ENCODE peak calls at places on chromosomes 4 and X, in ten cellular contexts. A is neural progenitor cell, U is adrenal gland, M is brain microvascular endothelial cell, E is upper lobe of left lung, P is AG10803, F is astrocyte of the spinal cord, G is H1, X is left lung, I is PC-9. Y is an unnamed sample.

GRCh38 chr4:54741161-54741560 is 83.4 kb downstream of the KIT start:
- DNase-seq in A (peak), F (no peak), I (no peak), G (no peak), P (no peak), X (no peak), M (no peak), U (no peak), E (no peak), Y (no peak)

GRCh38 chr4:124321370-124321769 is 391.2 kb downstream of the ANKRD50 start:
- DNase-seq in A (peak), G (no peak), F (peak), M (no peak), P (no peak), X (no peak), U (no peak), E (no peak), I (no peak), Y (no peak)

GRCh38 chr4:1863297-1864033 is 7.5 kb upstream of the LETM1 start:
- DNase-seq in X (no peak), U (no peak), I (no peak), F (no peak), E (no peak), P (no peak), A (no peak), M (no peak), G (no peak), Y (no peak)

GRCh38 chr4:150990993-150991392 is 24.1 kb downstream of the LRBA start:
- DNase-seq in A (no peak), F (no peak), P (no peak), M (no peak), I (no peak), X (no peak), E (no peak), G (no peak), U (no peak), Y (no peak)

GRCh38 chrX:28205905-28206304 is 224.7 kb upstream of the DCAF8L1 start:
- DNase-seq in F (no peak), I (peak), E (no peak), A (no peak), M (no peak), G (no peak), P (no peak), X (no peak), U (no peak), Y (no peak)

GRCh38 chr4:169270156-169270809 is 473 bp downstream of the SH3RF1 start:
- DNase-seq in M (no peak), E (peak), F (peak), A (peak), P (peak), G (no peak), U (peak), I (peak), X (peak), Y (peak)

GRCh38 chr4:1487106-1487505 is 80.9 kb upstream of the NKX1-1 start:
- DNase-seq in I (no peak), M (no peak), G (no peak), P (no peak), U (no peak), F (no peak), X (no peak), A (no peak), E (no peak), Y (no peak)

GRCh38 chr4:106315476-106315967 is 487 bp downstream of the TBCK start:
- DNase-seq in M (peak), E (no peak), U (no peak), F (peak), P (peak), A (peak), X (no peak), G (no peak), I (no peak), Y (no peak)

GRCh38 chrX:105552395-105552794 is 269.9 kb upstream of the NRK start:
- DNase-seq in P (no peak), F (peak), M (no peak), U (no peak), I (peak), X (no peak), E (no peak), G (no peak), A (no peak), Y (no peak)

GRCh38 chrX:78111140-78111931 is 7.3 kb downstream of the PGK1 start:
- DNase-seq in I (no peak), P (no peak), G (no peak), M (no peak), F (no peak), E (no peak), U (peak), X (no peak), A (no peak), Y (no peak)

GRCh38 chrX:153725039-153725831 is 579 bp downstream of the ABCD1 start:
- DNase-seq in G (no peak), U (no peak), X (no peak), E (peak), M (no peak), F (no peak), A (peak), P (no peak), I (peak), Y (no peak)

GRCh38 chr4:37689353-37689752 is 3.2 kb upstream of the RELL1 start:
- DNase-seq in M (no peak), A (no peak), F (no peak), X (no peak), U (no peak), E (no peak), I (no peak), P (peak), G (no peak), Y (no peak)

GRCh38 chr4:183905593-183906485 is 732 bp downstream of the STOX2 start:
- DNase-seq in I (peak), M (peak), E (peak), P (peak), X (peak), U (peak), A (peak), G (peak), F (peak), Y (peak)

GRCh38 chr4:73303711-73304110 is 45.1 kb upstream of the ANKRD17 start:
- DNase-seq in G (no peak), F (no peak), P (no peak), U (no peak), X (no peak), A (no peak), I (no peak), E (no peak), M (no peak), Y (no peak)

GRCh38 chr4:151484396-151485102 is 75.6 kb downstream of the FHIP1A start:
- DNase-seq in G (peak), P (peak), A (peak), X (no peak), F (peak), M (peak), I (peak), U (no peak), E (no peak), Y (no peak)

GRCh38 chrX:84469226-84469625 is 33.0 kb downstream of the HDX start:
- DNase-seq in E (no peak), G (no peak), M (peak), I (no peak), U (no peak), A (no peak), P (no peak), X (no peak), F (peak), Y (no peak)
- TF ChIP-seq CTCF in E (no peak), G (no peak), M (no peak), I (no peak), U (no peak), A (no peak), P (no peak), X (no peak), F (no peak), Y (no peak)

DNA sequence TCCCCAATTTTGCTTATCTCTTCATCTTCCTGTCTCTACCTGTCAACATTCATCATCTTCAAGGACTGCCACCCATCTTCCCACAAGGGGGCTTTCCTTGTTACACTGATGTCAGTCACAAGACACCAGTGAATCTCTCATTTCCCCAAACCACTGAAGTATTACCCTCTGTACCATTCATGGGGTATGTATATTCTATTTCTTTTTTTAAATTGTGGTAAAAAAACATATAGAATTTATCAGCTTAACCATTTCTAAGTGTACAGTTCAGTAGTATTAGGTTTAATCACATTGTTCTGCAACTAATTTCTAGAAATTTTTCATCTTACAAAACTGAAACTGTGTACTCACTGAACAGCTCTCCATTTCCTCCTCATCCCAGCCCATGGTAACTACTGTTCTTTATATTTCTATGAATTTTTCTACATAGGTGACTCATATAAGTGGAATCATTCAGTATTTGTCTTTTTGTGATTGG is 98.6 kb downstream of the LARP7 start:
- DNase-seq in X (no peak), F (peak), E (no peak), A (no peak), G (no peak), I (no peak), M (no peak), P (no peak), U (no peak), Y (no peak)
- TF ChIP-seq CTCF in X (no peak), F (no peak), E (no peak), A (no peak), G (no peak), I (no peak), M (no peak), P (no peak), U (no peak), Y (no peak)

GRCh38 chr4:127732623-127733199 is 2.5 kb downstream of the SLC25A31 start:
- DNase-seq in E (no peak), F (peak), I (peak), G (no peak), M (peak), X (no peak), P (peak), U (no peak), A (peak), Y (no peak)
- TF ChIP-seq CTCF in E (peak), F (peak), I (peak), G (peak), M (peak), X (peak), P (peak), U (peak), A (peak), Y (peak)

GRCh38 chrX:102845020-102845419 is 92.1 kb upstream of the RAB40AL start:
- DNase-seq in E (no peak), F (no peak), M (no peak), I (no peak), X (no peak), U (no peak), A (no peak), P (no peak), G (no peak), Y (no peak)

GRCh38 chrX:102841706-102842003 is 95.4 kb upstream of the RAB40AL start:
- DNase-seq in F (no peak), X (no peak), A (no peak), G (no peak), U (no peak), I (no peak), M (no peak), E (no peak), P (no peak), Y (no peak)

GRCh38 chrX:102837843-102838242 is 99.2 kb upstream of the RAB40AL start:
- DNase-seq in E (no peak), G (no peak), X (no peak), A (no peak), P (peak), M (no peak), I (no peak), F (no peak), U (no peak), Y (no peak)

GRCh38 chrX:102835504-102836146 is 101.4 kb upstream of the RAB40AL start:
- DNase-seq in E (no peak), P (peak), A (peak), U (peak), G (no peak), M (peak), X (no peak), I (peak), F (peak), Y (no peak)

DNA sequence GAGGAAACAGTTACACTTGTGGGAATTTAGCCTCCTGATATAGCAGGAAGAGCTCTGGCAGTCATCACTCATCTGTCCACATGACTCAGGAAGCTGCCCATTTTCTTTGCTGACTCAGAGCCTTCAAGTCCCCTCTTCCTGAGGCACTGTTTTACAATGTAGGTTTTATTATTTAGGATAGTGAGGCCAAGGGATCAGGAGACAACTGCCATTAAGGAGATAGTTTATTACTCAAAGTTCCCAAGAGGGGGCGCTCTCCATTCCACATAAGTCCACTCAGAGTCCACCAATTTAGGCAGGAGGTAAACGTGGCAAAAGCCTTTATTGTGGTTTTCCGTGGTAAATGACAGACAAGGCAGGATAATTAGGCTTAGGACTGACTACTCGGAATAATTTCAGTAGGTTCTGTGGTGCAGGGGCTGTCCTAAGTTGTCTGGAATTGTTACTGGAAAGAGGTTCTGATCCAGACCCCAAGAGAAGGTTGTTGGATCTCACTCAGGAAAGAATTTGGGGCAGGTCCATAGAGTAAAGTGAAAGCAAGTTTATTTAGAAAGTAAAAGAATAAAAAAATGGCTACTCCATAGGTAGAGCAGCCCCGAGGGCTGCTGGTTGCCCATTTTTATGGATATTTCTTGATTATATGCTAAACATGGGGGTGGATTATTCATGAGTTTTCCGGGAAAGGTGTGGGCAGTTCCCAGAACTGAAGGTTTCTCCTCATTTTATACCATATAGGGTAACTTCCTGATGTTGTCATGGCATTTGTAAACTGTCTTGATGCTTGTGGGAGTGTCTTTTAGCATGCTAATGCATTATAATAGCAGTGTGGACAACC is 96.0 kb upstream of the RAB40AL start:
- DNase-seq in P (peak), U (no peak), I (no peak), E (no peak), F (peak), M (peak), X (no peak), G (no peak), A (peak), Y (no peak)
- TF ChIP-seq CTCF in P (peak), U (no peak), I (peak), E (no peak), F (no peak), M (peak), X (no peak), G (no peak), A (peak), Y (no peak)

GRCh38 chrX:51641421-51642021 is 22.8 kb upstream of the CENPVL3 start:
- DNase-seq in M (peak), F (peak), U (peak), A (peak), E (no peak), G (no peak), P (peak), X (no peak), I (no peak), Y (no peak)
- TF ChIP-seq CTCF in M (peak), F (peak), U (peak), A (peak), E (no peak), G (peak), P (peak), X (no peak), I (peak), Y (peak)

GRCh38 chr4:144611850-144612249 is 34.1 kb upstream of the HHIP start:
- DNase-seq in E (no peak), X (no peak), F (no peak), I (no peak), A (peak), M (no peak), P (peak), G (peak), U (no peak), Y (no peak)
- TF ChIP-seq CTCF in E (no peak), X (no peak), F (peak), I (peak), A (peak), M (peak), P (peak), G (peak), U (peak), Y (peak)

DNA sequence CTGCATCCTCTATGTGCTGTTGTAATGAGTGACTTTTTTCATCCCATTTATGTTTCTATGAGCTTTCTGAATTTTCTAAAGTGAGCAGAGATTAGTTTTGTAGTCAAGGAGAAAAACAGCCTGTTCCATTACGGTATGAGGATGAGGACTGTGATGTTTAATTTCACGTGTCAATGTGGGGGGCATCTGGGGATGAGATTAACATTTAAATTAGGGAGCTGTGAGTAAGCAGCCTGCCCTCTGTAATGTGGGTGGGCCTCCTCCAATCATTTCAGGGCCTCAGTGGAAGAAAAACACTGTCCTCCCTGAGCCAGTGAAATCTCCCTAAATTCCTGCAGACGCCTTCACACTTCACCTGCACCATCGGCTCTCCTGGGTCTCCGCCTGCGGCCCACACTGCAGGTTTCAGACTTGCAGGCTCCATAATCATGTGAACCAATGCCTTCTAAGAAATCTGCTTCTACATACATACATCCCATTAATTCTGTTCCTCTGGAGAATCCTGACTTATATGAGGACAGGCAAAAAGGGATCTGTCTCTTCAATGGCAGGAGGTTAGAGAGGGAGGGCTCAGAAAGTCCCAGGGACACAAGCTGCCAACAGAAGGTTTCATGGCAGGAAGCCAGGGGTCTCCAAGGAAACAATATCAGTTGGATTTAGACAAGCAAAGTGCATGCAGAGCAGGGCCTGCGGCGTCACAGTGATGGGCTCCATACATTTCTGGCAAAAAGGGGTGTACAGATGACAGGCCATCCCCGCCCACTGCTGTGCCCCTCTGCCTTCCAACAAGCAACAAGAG is 121.6 kb downstream of the AFAP1 start:
- DNase-seq in U (peak), I (no peak), X (no peak), P (no peak), G (no peak), A (no peak), M (peak), E (no peak), F (no peak), Y (no peak)
- TF ChIP-seq CTCF in U (no peak), I (no peak), X (no peak), P (no peak), G (no peak), A (no peak), M (no peak), E (no peak), F (no peak), Y (no peak)

GRCh38 chr4:85738721-85739120 is 263.8 kb downstream of the ARHGAP24 start:
- DNase-seq in U (no peak), A (no peak), M (no peak), G (no peak), I (no peak), P (peak), E (no peak), X (no peak), F (no peak), Y (no peak)
- TF ChIP-seq CTCF in U (no peak), A (no peak), M (no peak), G (no peak), I (no peak), P (no peak), E (no peak), X (no peak), F (no peak), Y (no peak)